ENCODE peak calls at places on chromosomes 5 and 9, in four cellular contexts. J, G, D and R are unnamed samples.

GRCh38 chr9:129052592-129052991 is 16.2 kb downstream of the MIGA2 start:
- DNase-seq in J (no peak), D (peak), G (peak), R (no peak)

GRCh38 chr5:26791021-26791420 is 247.4 kb downstream of the CDH9 start:
- DNase-seq in G (no peak), D (no peak), J (no peak), R (no peak)

GRCh38 chr5:35963381-35963843 is 25.0 kb upstream of the CAPSL start:
- DNase-seq in J (no peak), D (no peak), G (no peak), R (no peak)

GRCh38 chr5:103450333-103451061 is 112.1 kb downstream of the NUDT12 start:
- DNase-seq in J (peak), G (no peak), D (no peak), R (no peak)

GRCh38 chr5:84237126-84237525 is 147.6 kb downstream of the EDIL3 start:
- DNase-seq in G (no peak), J (no peak), D (no peak), R (no peak)

GRCh38 chr5:103800728-103801127 is 238.1 kb upstream of the NUDT12 start:
- DNase-seq in J (peak), D (no peak), G (no peak), R (no peak)

GRCh38 chr5:37248387-37248969 is 698 bp downstream of the CPLANE1 start:
- DNase-seq in D (no peak), G (no peak), J (no peak), R (no peak)

GRCh38 chr9:33950371-33950770 is 98.3 kb downstream of the UBAP2 start:
- DNase-seq in J (no peak), D (no peak), G (no peak), R (no peak)

GRCh38 chr5:174147551-174147950 is 102.0 kb downstream of the NSG2 start:
- DNase-seq in J (no peak), G (no peak), D (no peak), R (no peak)

GRCh38 chr5:108728566-108729305 is 19.0 kb upstream of the FER start:
- DNase-seq in J (no peak), G (no peak), D (no peak), R (no peak)

GRCh38 chr5:1075555-1075881 is 36.3 kb downstream of the SLC12A7 start:
- DNase-seq in J (no peak), D (no peak), G (no peak), R (no peak)

GRCh38 chr5:138029944-138030343 is 2.9 kb downstream of the FAM13B start:
- DNase-seq in G (no peak), D (no peak), J (no peak), R (no peak)

GRCh38 chr5:72346396-72346795 is 26.2 kb downstream of the PTCD2 start:
- DNase-seq in G (no peak), J (no peak), D (no peak), R (no peak)

GRCh38 chr5:1488882-1489680 is 34.7 kb downstream of the LPCAT1 start:
- DNase-seq in G (no peak), J (peak), D (no peak), R (no peak)

DNA sequence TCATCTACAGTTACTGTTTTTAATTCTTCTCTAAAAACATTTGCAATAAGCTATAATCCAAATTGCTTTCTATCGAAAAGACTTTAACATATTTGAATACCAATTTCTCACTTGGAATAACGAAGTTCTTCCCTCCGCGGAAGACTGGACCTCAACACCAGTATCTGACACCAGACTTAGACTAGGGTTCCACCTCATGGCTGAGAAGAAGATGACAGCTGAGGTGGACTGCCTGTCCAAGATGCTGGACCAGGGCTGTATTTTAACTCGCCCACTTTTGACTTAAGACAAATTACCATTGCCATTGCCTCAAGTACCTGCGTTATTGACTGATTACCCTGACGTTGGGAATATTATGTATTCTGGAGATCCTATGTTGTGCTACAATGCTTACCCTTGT is 34.1 kb downstream of the ZMAT2 start:
- DNase-seq in D (no peak), J (no peak), G (no peak), R (no peak)
- TF ChIP-seq CTCF in D (peak), J (peak), G (no peak), R (no peak)

DNA sequence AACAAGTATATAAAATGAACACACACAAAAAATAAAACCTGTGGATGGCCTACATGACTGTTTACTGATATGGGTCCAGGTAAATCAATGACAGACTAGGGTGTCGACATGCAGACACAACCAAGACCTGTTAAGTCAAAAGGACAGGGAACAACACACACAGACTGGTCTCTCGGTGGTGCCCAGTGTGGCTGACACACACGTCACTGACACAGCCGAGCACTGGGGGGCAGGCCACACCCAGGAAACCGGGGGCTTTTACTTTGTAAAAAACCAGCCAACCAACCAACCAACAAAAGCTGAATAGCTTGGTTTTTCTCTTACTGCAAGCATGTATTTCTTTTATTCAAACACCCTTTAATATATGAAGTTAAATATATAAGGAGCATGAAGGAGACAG is 5.0 kb downstream of the FAM163B start:
- DNase-seq in G (peak), J (no peak), D (peak), R (no peak)
- TF ChIP-seq CTCF in G (no peak), J (peak), D (no peak), R (no peak)

GRCh38 chr5:92519717-92520632 is 1061.0 kb downstream of the NR2F1-AS1 start:
- DNase-seq in D (no peak), G (no peak), J (no peak), R (no peak)
- TF ChIP-seq CTCF in D (no peak), G (no peak), J (no peak), R (no peak)

GRCh38 chr5:7017004-7017770 is 304.0 kb downstream of the TENT4A start:
- DNase-seq in J (no peak), D (no peak), G (no peak), R (no peak)

GRCh38 chr5:7018144-7018543 is 304.9 kb downstream of the TENT4A start:
- DNase-seq in G (no peak), D (no peak), J (no peak), R (no peak)

GRCh38 chr5:7012057-7012456 is 298.8 kb downstream of the TENT4A start:
- DNase-seq in J (no peak), G (no peak), D (no peak), R (no peak)

GRCh38 chr5:7018601-7019000 is 305.4 kb downstream of the TENT4A start:
- DNase-seq in G (no peak), J (no peak), D (no peak), R (no peak)

DNA sequence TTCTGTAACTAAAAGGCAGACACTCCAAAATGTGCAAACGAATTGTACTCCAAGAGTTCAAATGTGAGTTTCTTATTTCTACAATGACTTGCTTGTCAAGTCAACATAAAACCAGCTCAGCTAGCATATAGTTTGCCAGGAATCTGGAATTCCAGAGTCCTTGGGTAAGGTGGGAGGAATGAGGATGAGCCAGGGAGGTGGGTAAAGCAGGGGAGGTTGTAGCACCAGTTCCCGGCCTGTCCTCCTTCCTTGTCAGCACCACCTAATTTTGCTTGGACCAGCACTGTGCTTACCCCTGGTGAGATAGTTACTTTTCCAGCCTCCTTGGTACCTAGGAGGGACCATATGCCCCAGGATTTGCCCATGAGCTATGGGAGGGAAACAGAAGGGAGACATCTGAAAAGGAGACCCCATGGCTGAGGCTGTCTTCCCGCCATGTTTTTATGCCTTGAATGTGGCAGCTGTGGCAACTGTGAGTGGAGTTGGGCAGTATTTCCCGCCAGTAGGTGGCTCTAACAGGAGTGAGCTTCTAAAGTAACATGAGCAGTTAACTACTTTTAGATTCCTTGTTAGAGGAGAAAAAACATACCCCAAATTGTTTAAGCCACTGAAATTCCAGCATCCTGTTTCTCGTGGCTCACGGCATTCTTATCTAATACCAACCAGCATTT is 302.5 kb downstream of the TENT4A start:
- DNase-seq in G (no peak), D (no peak), J (no peak), R (no peak)
- TF ChIP-seq CTCF in G (no peak), D (no peak), J (no peak), R (no peak)

GRCh38 chr9:73137914-73138313 is 13.8 kb upstream of the ANXA1 start:
- DNase-seq in D (no peak), J (no peak), G (no peak), R (no peak)

GRCh38 chr9:73133921-73134407 is 17.7 kb upstream of the ANXA1 start:
- DNase-seq in G (no peak), J (no peak), D (no peak), R (no peak)

GRCh38 chr9:73135394-73135793 is 16.3 kb upstream of the ANXA1 start:
- DNase-seq in G (no peak), J (no peak), D (no peak), R (no peak)

GRCh38 chr9:73141282-73141681 is 10.4 kb upstream of the ANXA1 start:
- DNase-seq in D (no peak), J (no peak), G (no peak), R (no peak)

DNA sequence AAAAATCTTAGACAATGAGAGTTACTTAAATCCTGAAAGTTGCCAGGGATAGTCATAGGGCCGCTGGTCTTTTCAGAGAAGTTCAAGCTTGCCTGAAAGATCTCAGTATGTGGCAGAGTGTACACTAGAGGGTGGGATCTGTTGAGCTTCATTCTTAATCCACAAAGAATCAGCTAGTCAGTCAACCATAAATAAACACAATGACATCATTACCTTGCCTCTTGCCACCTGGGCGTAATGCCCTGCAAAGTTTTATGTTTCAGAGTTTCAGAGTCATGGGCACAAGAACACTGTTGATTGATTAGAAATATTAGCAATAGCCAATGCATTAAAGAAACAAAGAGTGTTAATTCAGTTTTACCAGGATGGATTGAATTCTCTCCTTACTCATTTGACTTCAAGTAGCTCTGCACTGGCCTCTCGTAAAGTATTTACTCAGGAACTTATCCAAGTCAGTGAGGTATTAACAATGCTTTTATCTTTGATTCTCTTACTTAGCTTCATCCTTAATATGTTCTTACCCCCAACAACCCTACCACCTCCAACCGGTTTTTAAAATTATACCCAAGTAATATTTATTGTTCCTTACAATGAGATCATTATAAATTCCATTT is 14.3 kb upstream of the ANXA1 start:
- DNase-seq in J (no peak), D (no peak), G (no peak), R (no peak)
- TF ChIP-seq CTCF in J (no peak), D (no peak), G (no peak), R (no peak)

DNA sequence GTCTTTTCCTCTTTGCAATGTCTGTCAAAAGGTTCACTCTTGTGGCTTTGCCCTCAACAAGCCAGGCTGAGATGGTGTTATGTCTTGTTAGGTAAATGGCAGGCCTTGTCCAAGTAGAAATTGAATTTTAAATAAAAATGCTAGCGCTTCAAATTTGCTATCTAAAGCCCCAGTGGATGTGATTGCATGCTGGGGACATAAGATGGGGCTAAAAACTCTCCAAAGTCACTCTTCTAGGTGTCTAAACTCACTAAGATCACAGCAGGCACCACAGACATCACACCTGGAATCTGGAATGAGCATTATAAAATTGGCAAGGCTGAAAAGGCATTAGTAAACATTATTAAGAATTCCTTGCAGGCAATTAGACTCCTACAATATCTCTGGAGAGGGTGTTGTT is 262.7 kb upstream of the CLINT1 start:
- DNase-seq in G (no peak), J (no peak), D (no peak), R (no peak)
- TF ChIP-seq CTCF in G (no peak), J (no peak), D (no peak), R (no peak)

DNA sequence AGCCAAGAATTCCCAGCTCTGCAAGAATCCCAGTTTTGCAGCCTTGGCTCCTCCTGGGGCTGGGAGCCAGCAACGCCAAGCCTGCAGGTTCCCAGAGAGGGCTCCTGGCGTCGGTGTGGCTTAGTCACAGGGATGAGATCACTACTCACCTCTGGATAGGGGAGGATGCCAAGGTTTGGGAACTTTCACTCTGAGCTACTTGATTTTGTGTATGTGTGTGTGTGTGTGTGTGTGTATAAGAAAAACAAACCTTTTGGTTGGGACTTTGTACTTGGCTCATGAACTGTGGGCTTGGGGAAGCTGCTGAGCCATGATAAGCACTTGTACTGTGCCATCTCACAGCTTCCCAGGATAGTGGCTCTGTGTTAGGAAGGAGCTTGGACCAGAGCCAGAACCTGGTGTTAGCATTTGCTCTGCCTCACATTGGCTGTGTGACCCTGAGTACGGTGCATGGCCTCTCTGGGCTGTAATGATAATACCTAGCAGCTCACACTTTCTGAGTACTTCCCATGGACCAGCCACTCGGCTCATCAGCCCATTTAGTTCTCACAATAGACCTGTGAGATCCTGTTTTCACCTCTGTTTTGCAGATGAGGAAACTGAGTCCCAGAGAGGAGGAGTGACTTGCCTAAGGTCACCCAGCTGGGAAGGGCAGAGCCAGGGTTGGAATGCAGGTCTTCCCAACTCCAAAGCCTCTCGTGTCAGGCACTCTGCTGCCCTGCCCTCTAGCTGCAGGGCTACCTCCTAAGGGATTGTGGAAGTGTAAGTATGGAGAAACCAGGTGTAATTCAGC is 41.4 kb upstream of the DAB2IP start:
- DNase-seq in D (peak), J (no peak), G (peak), R (no peak)
- TF ChIP-seq CTCF in D (no peak), J (no peak), G (no peak), R (no peak)

GRCh38 chr5:172118891-172119290 is 69.1 kb downstream of the STK10 start:
- DNase-seq in J (no peak), G (no peak), D (no peak), R (no peak)
- TF ChIP-seq CTCF in J (no peak), G (no peak), D (no peak), R (no peak)

DNA sequence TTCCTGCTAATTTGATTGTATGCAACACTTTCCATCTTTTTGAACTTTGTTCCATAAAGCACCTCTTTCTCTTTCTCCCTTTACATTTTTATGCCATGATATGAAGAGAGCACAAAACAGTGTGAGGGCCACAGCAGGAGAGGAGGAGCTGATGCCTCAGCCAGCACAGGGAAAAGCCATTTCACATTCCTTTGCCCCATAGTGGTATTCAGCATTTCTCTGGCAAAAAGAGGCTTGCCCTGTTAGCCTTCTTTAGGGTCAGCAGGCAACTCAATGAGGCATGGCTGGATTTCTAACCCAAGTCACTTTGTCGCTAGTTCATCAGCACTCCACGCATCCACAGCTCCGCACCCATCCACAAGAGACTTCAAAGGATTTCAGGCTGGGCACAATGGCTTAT is 23.1 kb upstream of the TRPC7 start:
- DNase-seq in J (no peak), D (no peak), G (no peak), R (no peak)
- TF ChIP-seq CTCF in J (no peak), D (no peak), G (no peak), R (no peak)

DNA sequence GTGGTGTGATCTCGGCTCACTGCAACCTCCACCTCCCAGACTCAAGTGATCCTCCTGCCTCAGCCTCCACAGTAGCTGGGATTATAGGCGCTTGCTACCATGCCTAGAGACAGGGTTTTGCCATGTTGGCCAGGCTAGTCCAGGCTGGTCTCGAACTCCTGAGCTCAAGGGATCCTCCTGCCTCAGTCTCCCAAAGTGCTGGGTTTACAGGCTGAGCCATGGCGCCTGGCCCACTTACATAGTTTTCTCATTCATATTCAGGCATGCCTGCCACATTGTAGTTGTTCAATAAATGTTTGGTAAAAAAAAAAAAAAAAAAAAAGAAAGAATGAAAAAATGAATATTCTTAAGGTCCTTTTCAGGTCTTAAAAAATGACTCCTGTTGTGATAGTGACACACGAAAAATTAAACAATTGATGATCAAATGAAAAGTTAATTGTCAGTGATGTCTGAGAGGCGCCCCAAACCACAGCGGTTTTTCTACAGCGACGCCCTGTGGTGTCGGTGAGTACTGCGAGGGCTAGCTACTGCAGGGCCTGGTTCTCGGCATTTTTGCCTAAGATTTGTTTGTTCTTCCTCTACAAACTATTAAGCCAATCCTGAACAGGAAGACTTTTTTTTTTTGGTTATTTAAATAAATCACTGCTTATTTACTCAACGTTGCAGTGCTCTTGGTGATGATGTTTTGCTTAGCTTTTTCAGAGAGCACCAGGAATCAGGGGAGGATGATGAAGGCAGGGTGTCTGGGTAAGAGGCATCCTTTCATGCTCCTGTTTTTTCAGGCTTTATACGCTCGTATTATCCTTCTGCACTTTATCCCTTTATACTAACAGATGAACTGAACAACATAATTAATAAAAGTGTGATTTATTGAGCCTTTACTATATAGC is 67.0 kb upstream of the DPYSL3 start:
- DNase-seq in G (no peak), J (no peak), D (peak), R (peak)
- TF ChIP-seq CTCF in G (peak), J (peak), D (peak), R (peak)